ENCODE peak calls at places on chromosomes 6 and 20, in six cellular contexts. One of them, this sample, is unnamed.

GRCh38 chr6:47044418-47044817 is 2.3 kb upstream of the ADGRF1 start:
- DNase-seq in body of pancreas: no peak
- DNase-seq in left ventricle myocardium inferior: no peak
- DNase-seq in COR-L47: no peak
- DNase-seq in NCI-H1417: no peak
- DNase-seq in activated CD4-positive, alpha-beta T cell treated with anti-CD3 and anti-CD28 coated beads, Interleukin-2, amount 50 U/mL, for 1 hour: no peak
- DNase-seq in this sample: peak; percentile 79

GRCh38 chr6:75852721-75853120 is 103.7 kb downstream of the MYO6 start:
- DNase-seq in body of pancreas: no peak
- DNase-seq in left ventricle myocardium inferior: no peak
- DNase-seq in COR-L47: no peak
- DNase-seq in NCI-H1417: no peak
- DNase-seq in activated CD4-positive, alpha-beta T cell treated with anti-CD3 and anti-CD28 coated beads, Interleukin-2, amount 50 U/mL, for 1 hour: no peak
- DNase-seq in this sample: no peak

GRCh38 chr20:5770240-5770986 is 20.2 kb downstream of the SHLD1 start:
- DNase-seq in body of pancreas: no peak
- DNase-seq in left ventricle myocardium inferior: no peak
- DNase-seq in COR-L47: no peak
- DNase-seq in NCI-H1417: no peak
- DNase-seq in activated CD4-positive, alpha-beta T cell treated with anti-CD3 and anti-CD28 coated beads, Interleukin-2, amount 50 U/mL, for 1 hour: no peak
- DNase-seq in this sample: no peak

GRCh38 chr20:14235355-14235754 is 102.1 kb downstream of the FLRT3 start:
- DNase-seq in body of pancreas: no peak
- DNase-seq in left ventricle myocardium inferior: no peak
- DNase-seq in COR-L47: no peak
- DNase-seq in NCI-H1417: no peak
- DNase-seq in activated CD4-positive, alpha-beta T cell treated with anti-CD3 and anti-CD28 coated beads, Interleukin-2, amount 50 U/mL, for 1 hour: no peak
- DNase-seq in this sample: peak; percentile 42

GRCh38 chr6:167819640-167820039 is 7.1 kb upstream of the AFDN start:
- DNase-seq in body of pancreas: no peak
- DNase-seq in left ventricle myocardium inferior: no peak
- DNase-seq in COR-L47: no peak
- DNase-seq in NCI-H1417: no peak
- DNase-seq in activated CD4-positive, alpha-beta T cell treated with anti-CD3 and anti-CD28 coated beads, Interleukin-2, amount 50 U/mL, for 1 hour: no peak
- DNase-seq in this sample: no peak

GRCh38 chr6:167238169-167238693 is 52.9 kb upstream of the UNC93A start:
- DNase-seq in body of pancreas: no peak
- DNase-seq in left ventricle myocardium inferior: no peak
- DNase-seq in COR-L47: no peak
- DNase-seq in NCI-H1417: no peak
- DNase-seq in activated CD4-positive, alpha-beta T cell treated with anti-CD3 and anti-CD28 coated beads, Interleukin-2, amount 50 U/mL, for 1 hour: no peak
- DNase-seq in this sample: no peak

GRCh38 chr20:671252-672030 is 4.2 kb downstream of the SCRT2 start:
- DNase-seq in body of pancreas: no peak
- DNase-seq in left ventricle myocardium inferior: no peak
- DNase-seq in COR-L47: no peak
- DNase-seq in NCI-H1417: no peak
- DNase-seq in activated CD4-positive, alpha-beta T cell treated with anti-CD3 and anti-CD28 coated beads, Interleukin-2, amount 50 U/mL, for 1 hour: no peak
- DNase-seq in this sample: no peak

GRCh38 chr6:133645000-133645619 is 243.8 kb upstream of the TCF21 start:
- DNase-seq in body of pancreas: no peak
- DNase-seq in left ventricle myocardium inferior: no peak
- DNase-seq in COR-L47: no peak
- DNase-seq in NCI-H1417: no peak
- DNase-seq in activated CD4-positive, alpha-beta T cell treated with anti-CD3 and anti-CD28 coated beads, Interleukin-2, amount 50 U/mL, for 1 hour: no peak
- DNase-seq in this sample: no peak

GRCh38 chr20:54654460-54654859 is 179.1 kb downstream of the DOK5 start:
- DNase-seq in body of pancreas: no peak
- DNase-seq in left ventricle myocardium inferior: no peak
- DNase-seq in COR-L47: no peak
- DNase-seq in NCI-H1417: no peak
- DNase-seq in activated CD4-positive, alpha-beta T cell treated with anti-CD3 and anti-CD28 coated beads, Interleukin-2, amount 50 U/mL, for 1 hour: no peak
- DNase-seq in this sample: no peak

This sample was measured in kidney epithelial cell.